ENCODE peak calls at places on chromosomes 2 and 18, in seven cellular contexts. X, S, Y, R, C, J and K are unnamed samples.

GRCh38 chr2:181178823-181179412 is 198.5 kb downstream of the UBE2E3 start:
- DNase-seq in X (no peak), S (no peak), Y (no peak), R (no peak), C (no peak), J (peak; percentile 21), K (peak; percentile 26)

GRCh38 chr2:226124548-226125011 is 675.0 kb downstream of the IRS1 start:
- DNase-seq in X (no peak), S (no peak), Y (no peak), R (no peak), C (no peak), J (no peak), K (no peak)

GRCh38 chr2:195319112-195319460 is 337.9 kb upstream of the SLC39A10 start:
- DNase-seq in X (peak; percentile 12), S (no peak), Y (no peak), R (no peak), C (no peak), J (no peak), K (no peak)

GRCh38 chr18:1094408-1094807 is 189.7 kb downstream of the ADCYAP1 start:
- DNase-seq in X (no peak), S (no peak), Y (no peak), R (no peak), C (no peak), J (no peak), K (no peak)

GRCh38 chr2:20726913-20727312 is 60.0 kb downstream of the GDF7 start:
- DNase-seq in X (no peak), S (no peak), Y (no peak), R (no peak), C (no peak), J (no peak), K (no peak)

GRCh38 chr2:62466501-62466854 is 39.5 kb downstream of the TMEM17 start:
- DNase-seq in X (no peak), S (no peak), Y (no peak), R (no peak), C (no peak), J (no peak), K (no peak)

GRCh38 chr2:239804161-239805042 is 220.7 kb downstream of the NDUFA10 start:
- DNase-seq in X (no peak), S (no peak), Y (no peak), R (no peak), C (peak; percentile 20), J (no peak), K (no peak)

GRCh38 chr2:201781583-201782051 is 884 bp upstream of the ALS2 start:
- DNase-seq in X (peak; percentile 27), S (no peak), Y (no peak), R (no peak), C (no peak), J (no peak), K (no peak)

GRCh38 chr2:205989291-205990071 is 96.5 kb downstream of the INO80D start:
- DNase-seq in X (no peak), S (no peak), Y (peak; percentile 68), R (no peak), C (no peak), J (no peak), K (no peak)

GRCh38 chr18:77099501-77100370 is 32.8 kb downstream of the MBP start:
- DNase-seq in X (no peak), S (no peak), Y (no peak), R (no peak), C (no peak), J (no peak), K (no peak)

GRCh38 chr2:188870289-188870688 is 103.9 kb upstream of the COL3A1 start:
- DNase-seq in X (no peak), S (no peak), Y (no peak), R (no peak), C (no peak), J (no peak), K (no peak)

GRCh38 chr2:177282101-177282573 is 17.6 kb upstream of the NFE2L2 start:
- DNase-seq in X (no peak), S (no peak), Y (no peak), R (no peak), C (no peak), J (no peak), K (no peak)

GRCh38 chr2:174011796-174012195 is 46.6 kb upstream of the SP3 start:
- DNase-seq in X (no peak), S (no peak), Y (no peak), R (no peak), C (no peak), J (no peak), K (no peak)

GRCh38 chr2:174014021-174014698 is 49.0 kb upstream of the SP3 start:
- DNase-seq in X (no peak), S (no peak), Y (no peak), R (no peak), C (no peak), J (no peak), K (no peak)

GRCh38 chr2:174012347-174013309 is 47.5 kb upstream of the SP3 start:
- DNase-seq in X (no peak), S (no peak), Y (peak; percentile 94), R (peak; percentile 72), C (peak; percentile 63), J (no peak), K (peak; percentile 66)

GRCh38 chr2:174014699-174015070 is 49.5 kb upstream of the SP3 start:
- DNase-seq in X (no peak), S (no peak), Y (no peak), R (no peak), C (no peak), J (no peak), K (no peak)

DNA sequence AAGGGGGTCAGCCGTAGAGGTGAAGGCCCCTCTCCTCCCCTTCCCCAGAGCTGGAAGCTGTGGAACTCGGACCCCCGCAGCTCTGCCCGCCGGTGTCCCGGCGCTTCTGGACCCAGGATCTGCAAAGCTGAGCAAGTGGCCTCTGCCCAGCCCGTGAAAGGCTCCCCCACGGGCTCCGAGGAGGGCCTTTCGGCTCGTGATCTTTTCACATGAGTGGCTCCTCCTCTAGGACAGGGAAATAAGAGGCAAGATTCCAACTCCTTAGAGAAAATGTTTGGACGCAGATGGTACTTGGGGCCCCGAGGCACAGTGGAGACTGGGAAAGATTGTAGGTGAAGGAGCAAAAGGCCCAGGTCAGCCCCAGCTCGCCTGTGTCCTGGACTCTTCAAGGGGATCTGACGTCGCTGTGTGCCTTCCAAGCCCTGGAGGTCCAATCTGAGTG is 48.2 kb upstream of the SP3 start:
- DNase-seq in X (no peak), S (no peak), Y (no peak), R (peak; percentile 53), C (no peak), J (no peak), K (no peak)
- H3K4me3 ChIP-seq in X (no peak overlapping the region), S (peak overlapping the region; percentile 13), Y (peak overlapping the region; percentile 63), R (peak overlapping the region; percentile 73), C (peak overlapping the region; percentile 53), J (no peak overlapping the region), K (peak overlapping the region; percentile 43)

GRCh38 chr18:37920865-37921264 is 355.3 kb upstream of the CELF4 start:
- DNase-seq in X (no peak), S (no peak), Y (no peak), R (no peak), C (no peak), J (no peak), K (no peak)
- TF ChIP-seq EP300 in X (no peak), S (no peak), Y (no peak), R (no peak), C (no peak), J (no peak), K (no peak)

GRCh38 chr2:33207336-33207735 is 260.6 kb downstream of the LTBP1 start:
- DNase-seq in X (no peak), S (no peak), Y (no peak), R (no peak), C (no peak), J (no peak), K (no peak)

GRCh38 chr2:33208400-33208799 is 261.6 kb downstream of the LTBP1 start:
- DNase-seq in X (no peak), S (no peak), Y (no peak), R (no peak), C (no peak), J (no peak), K (no peak)

GRCh38 chr2:33212151-33212550 is 264.3 kb upstream of the RASGRP3 start:
- DNase-seq in X (peak; percentile 46), S (no peak), Y (no peak), R (no peak), C (no peak), J (no peak), K (no peak)

GRCh38 chr2:33210626-33211025 is 263.9 kb downstream of the LTBP1 start:
- DNase-seq in X (peak; percentile 49), S (no peak), Y (no peak), R (no peak), C (no peak), J (no peak), K (no peak)

GRCh38 chr2:33209976-33210375 is 263.2 kb downstream of the LTBP1 start:
- DNase-seq in X (no peak), S (no peak), Y (no peak), R (no peak), C (no peak), J (no peak), K (no peak)
- H3K4me3 ChIP-seq in X (no peak overlapping the region), S (no peak overlapping the region), Y (no peak overlapping the region), R (no peak overlapping the region), C (no peak overlapping the region), J (no peak overlapping the region), K (no peak overlapping the region)

GRCh38 chr2:98701230-98701629 is 29.7 kb downstream of the MGAT4A start:
- DNase-seq in X (no peak), S (no peak), Y (no peak), R (no peak), C (no peak), J (no peak), K (no peak)

GRCh38 chr2:98703738-98704137 is 27.2 kb downstream of the MGAT4A start:
- DNase-seq in X (no peak), S (no peak), Y (no peak), R (no peak), C (no peak), J (no peak), K (no peak)

GRCh38 chr2:98704499-98705332 is 26.2 kb downstream of the MGAT4A start:
- DNase-seq in X (no peak), S (no peak), Y (no peak), R (no peak), C (peak; percentile 50), J (no peak), K (peak; percentile 52)

GRCh38 chr2:98702896-98703620 is 27.9 kb downstream of the MGAT4A start:
- DNase-seq in X (no peak), S (no peak), Y (no peak), R (no peak), C (no peak), J (no peak), K (no peak)

DNA sequence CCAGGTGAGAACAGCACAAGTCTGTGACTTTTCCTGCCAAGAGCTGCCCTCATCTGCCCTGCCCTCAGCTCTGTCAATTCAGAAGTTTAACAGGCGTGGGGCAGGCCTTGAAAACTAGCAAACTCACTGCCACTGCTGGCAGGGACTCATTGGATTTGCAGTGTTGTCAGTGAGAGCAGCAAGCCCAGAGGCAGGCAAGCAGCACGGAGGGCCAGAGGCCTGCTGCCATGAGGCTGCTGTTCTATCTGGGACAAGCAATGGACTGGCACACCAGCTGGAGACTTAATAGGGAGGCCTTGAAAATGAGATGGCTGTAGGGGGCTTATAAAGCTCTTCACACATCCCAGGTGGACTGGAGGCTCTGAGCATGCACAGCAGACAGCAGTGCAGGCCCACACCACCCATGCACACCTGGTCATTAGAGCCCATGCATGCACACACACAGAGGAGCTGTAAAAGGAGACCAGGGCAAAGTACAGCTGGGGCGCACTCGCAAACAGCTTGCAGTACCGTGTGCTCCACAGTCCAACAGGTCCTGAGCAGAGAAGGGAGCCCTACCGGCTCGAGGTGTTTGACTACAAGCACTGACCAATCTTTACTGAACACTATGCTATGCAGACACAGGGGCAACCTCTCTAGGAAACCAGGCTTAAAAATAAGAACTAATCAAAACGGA is 28.7 kb downstream of the MGAT4A start:
- DNase-seq in X (no peak), S (no peak), Y (no peak), R (no peak), C (peak; percentile 57), J (no peak), K (peak; percentile 84)
- TF ChIP-seq EP300 in X (no peak), S (no peak), Y (no peak), R (no peak), C (no peak), J (no peak), K (no peak)